ENCODE peak calls at places on chromosomes 11 and 22, in five cellular contexts. One of them, this sample, is unnamed.

GRCh38 chr11:116422976-116423375 is 349.8 kb downstream of the BUD13 start:
- DNase-seq in right lobe of liver: no peak
- DNase-seq in PC-3: no peak
- DNase-seq in OCI-LY7: no peak
- DNase-seq in heart left ventricle: no peak
- DNase-seq in this sample: no peak

GRCh38 chr11:100918551-100919500 is 210.8 kb downstream of the PGR start:
- DNase-seq in PC-3: peak; percentile 77
- DNase-seq in right lobe of liver: no peak
- DNase-seq in heart left ventricle: no peak
- DNase-seq in OCI-LY7: no peak
- DNase-seq in this sample: no peak

GRCh38 chr22:28024422-28024888 is 105.4 kb upstream of the PITPNB start:
- DNase-seq in OCI-LY7: no peak
- DNase-seq in heart left ventricle: peak; percentile 19
- DNase-seq in PC-3: no peak
- DNase-seq in right lobe of liver: no peak
- DNase-seq in this sample: no peak

GRCh38 chr11:19711911-19712280 is 741 bp upstream of the NAV2 start:
- DNase-seq in heart left ventricle: no peak
- DNase-seq in OCI-LY7: no peak
- DNase-seq in PC-3: no peak
- DNase-seq in right lobe of liver: no peak
- DNase-seq in this sample: peak; percentile 63

GRCh38 chr11:120102050-120102861 is 35.7 kb downstream of the TRIM29 start:
- DNase-seq in OCI-LY7: no peak
- DNase-seq in heart left ventricle: no peak
- DNase-seq in right lobe of liver: no peak
- DNase-seq in PC-3: no peak
- DNase-seq in this sample: no peak

GRCh38 chr11:91731051-91731450 is 493.6 kb upstream of the FAT3 start:
- DNase-seq in OCI-LY7: no peak
- DNase-seq in heart left ventricle: no peak
- DNase-seq in right lobe of liver: no peak
- DNase-seq in PC-3: no peak
- DNase-seq in this sample: no peak

GRCh38 chr11:43217856-43218255 is 93.9 kb upstream of the API5 start:
- DNase-seq in OCI-LY7: no peak
- DNase-seq in heart left ventricle: no peak
- DNase-seq in right lobe of liver: no peak
- DNase-seq in PC-3: no peak
- DNase-seq in this sample: no peak

GRCh38 chr11:34897171-34897870 is 18.9 kb downstream of the APIP start:
- DNase-seq in PC-3: no peak
- DNase-seq in right lobe of liver: no peak
- DNase-seq in OCI-LY7: no peak
- DNase-seq in heart left ventricle: no peak
- DNase-seq in this sample: no peak

GRCh38 chr11:104402812-104403521 is 239.0 kb upstream of the PDGFD start:
- DNase-seq in right lobe of liver: no peak
- DNase-seq in OCI-LY7: no peak
- DNase-seq in PC-3: no peak
- DNase-seq in heart left ventricle: no peak
- DNase-seq in this sample: no peak

GRCh38 chr11:8060146-8060719 is 20.8 kb upstream of the TUB start:
- DNase-seq in PC-3: no peak
- DNase-seq in right lobe of liver: no peak
- DNase-seq in heart left ventricle: no peak
- DNase-seq in OCI-LY7: no peak
- DNase-seq in this sample: no peak

GRCh38 chr11:43954241-43954640 is 11.8 kb downstream of the C11orf96 start:
- DNase-seq in right lobe of liver: no peak
- DNase-seq in PC-3: no peak
- DNase-seq in heart left ventricle: no peak
- DNase-seq in OCI-LY7: no peak
- DNase-seq in this sample: no peak

GRCh38 chr11:60367009-60367408 is 11.3 kb upstream of the MS4A7 start:
- DNase-seq in heart left ventricle: no peak
- DNase-seq in PC-3: no peak
- DNase-seq in right lobe of liver: no peak
- DNase-seq in OCI-LY7: peak; percentile 63
- DNase-seq in this sample: no peak

GRCh38 chr11:106988151-106988806 is 30.0 kb downstream of the GUCY1A2 start:
- DNase-seq in right lobe of liver: no peak
- DNase-seq in PC-3: peak; percentile 25
- DNase-seq in heart left ventricle: no peak
- DNase-seq in OCI-LY7: no peak
- DNase-seq in this sample: no peak

GRCh38 chr11:114366331-114367243 is 33.7 kb downstream of the C11orf71 start:
- DNase-seq in right lobe of liver: no peak
- DNase-seq in heart left ventricle: no peak
- DNase-seq in PC-3: peak; percentile 87
- DNase-seq in OCI-LY7: no peak
- DNase-seq in this sample: no peak

GRCh38 chr11:78261367-78261766 is 72.6 kb downstream of the USP35 start:
- DNase-seq in OCI-LY7: no peak
- DNase-seq in right lobe of liver: no peak
- DNase-seq in PC-3: no peak
- DNase-seq in heart left ventricle: no peak
- DNase-seq in this sample: no peak

GRCh38 chr11:68077617-68078592 is 39.1 kb downstream of the TCIRG1 start:
- DNase-seq in OCI-LY7: no peak
- DNase-seq in right lobe of liver: no peak
- DNase-seq in heart left ventricle: no peak
- DNase-seq in PC-3: no peak
- DNase-seq in this sample: no peak

GRCh38 chr11:32396991-32397390 is 38.3 kb downstream of the WT1 start:
- DNase-seq in right lobe of liver: no peak
- DNase-seq in heart left ventricle: no peak
- DNase-seq in OCI-LY7: no peak
- DNase-seq in PC-3: no peak
- DNase-seq in this sample: no peak

GRCh38 chr22:41565403-41566054 is 4.7 kb downstream of the CSDC2 start:
- DNase-seq in right lobe of liver: no peak
- DNase-seq in OCI-LY7: no peak
- DNase-seq in heart left ventricle: no peak
- DNase-seq in PC-3: peak; percentile 68
- DNase-seq in this sample: peak; percentile 52

GRCh38 chr11:68584097-68584496 is 100.2 kb upstream of the GAL start:
- DNase-seq in heart left ventricle: peak; percentile 48
- DNase-seq in PC-3: peak; percentile 54
- DNase-seq in OCI-LY7: peak; percentile 60
- DNase-seq in right lobe of liver: no peak
- DNase-seq in this sample: peak; percentile 45

GRCh38 chr11:12675951-12676711 is 1.9 kb downstream of the TEAD1 start:
- DNase-seq in OCI-LY7: peak; percentile 25
- DNase-seq in heart left ventricle: no peak
- DNase-seq in right lobe of liver: no peak
- DNase-seq in PC-3: peak; percentile 42
- DNase-seq in this sample: no peak

GRCh38 chr22:44091021-44091721 is 67.1 kb downstream of the PARVB start:
- DNase-seq in OCI-LY7: peak; percentile 21
- DNase-seq in right lobe of liver: peak; percentile 29
- DNase-seq in heart left ventricle: no peak
- DNase-seq in PC-3: peak; percentile 26
- DNase-seq in this sample: peak; percentile 7

GRCh38 chr11:95297680-95298452 is 66.9 kb upstream of the SESN3 start:
- DNase-seq in PC-3: no peak
- DNase-seq in heart left ventricle: no peak
- DNase-seq in right lobe of liver: no peak
- DNase-seq in OCI-LY7: no peak
- DNase-seq in this sample: no peak

GRCh38 chr11:12862761-12863469 is 146.2 kb upstream of the RASSF10 start:
- DNase-seq in OCI-LY7: no peak
- DNase-seq in right lobe of liver: peak; percentile 63
- DNase-seq in PC-3: no peak
- DNase-seq in heart left ventricle: peak; percentile 29
- DNase-seq in this sample: peak; percentile 79

GRCh38 chr22:31377609-31378008 is 21.8 kb upstream of the DRG1 start:
- DNase-seq in PC-3: no peak
- DNase-seq in right lobe of liver: no peak
- DNase-seq in heart left ventricle: peak; percentile 23
- DNase-seq in OCI-LY7: no peak
- DNase-seq in this sample: no peak

GRCh38 chr22:41075946-41076345 is 16.4 kb upstream of the EP300 start:
- DNase-seq in heart left ventricle: no peak
- DNase-seq in PC-3: no peak
- DNase-seq in OCI-LY7: no peak
- DNase-seq in right lobe of liver: no peak
- DNase-seq in this sample: no peak

GRCh38 chr11:9757809-9758675 is 94.2 kb downstream of the SWAP70 start:
- DNase-seq in OCI-LY7: peak; percentile 92
- DNase-seq in PC-3: peak; percentile 76
- DNase-seq in right lobe of liver: peak; percentile 91
- DNase-seq in heart left ventricle: peak; percentile 90
- DNase-seq in this sample: peak; percentile 90

GRCh38 chr11:122319842-122320555 is 204.0 kb upstream of the BLID start:
- DNase-seq in heart left ventricle: no peak
- DNase-seq in PC-3: no peak
- DNase-seq in right lobe of liver: no peak
- DNase-seq in OCI-LY7: no peak
- DNase-seq in this sample: no peak

GRCh38 chr22:27405672-27406388 is 395.7 kb downstream of the MN1 start:
- DNase-seq in OCI-LY7: peak; percentile 46
- DNase-seq in PC-3: peak; percentile 68
- DNase-seq in right lobe of liver: peak; percentile 73
- DNase-seq in heart left ventricle: peak; percentile 49
- DNase-seq in this sample: peak; percentile 84

GRCh38 chr11:71447791-71448256 is 369 bp downstream of the DHCR7 start:
- DNase-seq in right lobe of liver: no peak
- DNase-seq in PC-3: no peak
- DNase-seq in heart left ventricle: peak; percentile 53
- DNase-seq in OCI-LY7: peak; percentile 40
- DNase-seq in this sample: no peak

GRCh38 chr11:31825453-31826391 is 14.6 kb upstream of the PAX6 start:
- DNase-seq in PC-3: no peak
- DNase-seq in right lobe of liver: no peak
- DNase-seq in OCI-LY7: no peak
- DNase-seq in heart left ventricle: no peak
- DNase-seq in this sample: peak; percentile 41

GRCh38 chr11:15920856-15921629 is 435.3 kb downstream of the SOX6 start:
- DNase-seq in heart left ventricle: peak; percentile 32
- DNase-seq in right lobe of liver: no peak
- DNase-seq in OCI-LY7: no peak
- DNase-seq in PC-3: no peak
- DNase-seq in this sample: no peak

GRCh38 chr11:118928870-118929495 is 3.3 kb upstream of the BCL9L start:
- DNase-seq in right lobe of liver: peak; percentile 84
- DNase-seq in PC-3: peak; percentile 71
- DNase-seq in OCI-LY7: peak; percentile 59
- DNase-seq in heart left ventricle: peak; percentile 79
- DNase-seq in this sample: peak; percentile 86

GRCh38 chr11:14254533-14255530 is 104.2 kb downstream of the RRAS2 start:
- DNase-seq in right lobe of liver: no peak
- DNase-seq in heart left ventricle: no peak
- DNase-seq in PC-3: peak; percentile 39
- DNase-seq in OCI-LY7: no peak
- DNase-seq in this sample: no peak

GRCh38 chr11:93908689-93909088 is 58.3 kb upstream of the VSTM5 start:
- DNase-seq in heart left ventricle: no peak
- DNase-seq in OCI-LY7: no peak
- DNase-seq in PC-3: peak; percentile 93
- DNase-seq in right lobe of liver: no peak
- DNase-seq in this sample: no peak

GRCh38 chr11:27227744-27228143 is 135.3 kb downstream of the CCDC34 start:
- DNase-seq in PC-3: no peak
- DNase-seq in OCI-LY7: no peak
- DNase-seq in heart left ventricle: no peak
- DNase-seq in right lobe of liver: no peak
- DNase-seq in this sample: no peak

GRCh38 chr11:2290351-2290841 is 11.3 kb downstream of the C11orf21 start:
- DNase-seq in PC-3: peak; percentile 3
- DNase-seq in OCI-LY7: no peak
- DNase-seq in right lobe of liver: peak; percentile 38
- DNase-seq in heart left ventricle: no peak
- DNase-seq in this sample: no peak

GRCh38 chr11:134038897-134039470 is 29.9 kb upstream of the JAM3 start:
- DNase-seq in PC-3: no peak
- DNase-seq in heart left ventricle: no peak
- DNase-seq in right lobe of liver: no peak
- DNase-seq in OCI-LY7: no peak
- DNase-seq in this sample: no peak
- H3K27ac ChIP-seq in PC-3: no peak overlapping the region
- H3K27ac ChIP-seq in heart left ventricle: no peak overlapping the region
- H3K27ac ChIP-seq in right lobe of liver: no peak overlapping the region
- H3K27ac ChIP-seq in OCI-LY7: no peak overlapping the region
- H3K27ac ChIP-seq in this sample: no peak overlapping the region

GRCh38 chr22:25113316-25113721 is 86.3 kb upstream of the CRYBB3 start:
- DNase-seq in right lobe of liver: peak; percentile 72
- DNase-seq in OCI-LY7: no peak
- DNase-seq in heart left ventricle: no peak
- DNase-seq in PC-3: no peak
- DNase-seq in this sample: no peak
- H3K4me3 ChIP-seq in right lobe of liver: peak overlapping the region; percentile 50
- H3K4me3 ChIP-seq in OCI-LY7: no peak overlapping the region
- H3K4me3 ChIP-seq in heart left ventricle: peak overlapping the region; percentile 72
- H3K4me3 ChIP-seq in PC-3: no peak overlapping the region
- H3K4me3 ChIP-seq in this sample: no peak overlapping the region

GRCh38 chr22:36362077-36362476 is 25.7 kb downstream of the MYH9 start:
- DNase-seq in right lobe of liver: no peak
- DNase-seq in heart left ventricle: no peak
- DNase-seq in OCI-LY7: no peak
- DNase-seq in PC-3: no peak
- DNase-seq in this sample: no peak
- H3K4me1 ChIP-seq in right lobe of liver: peaks cover 70% of the 10 kb centered on the region
- H3K4me1 ChIP-seq in heart left ventricle: peaks cover 97% of the 10 kb centered on the region
- H3K4me1 ChIP-seq in OCI-LY7: peaks cover 56% of the 10 kb centered on the region
- H3K4me1 ChIP-seq in PC-3: peaks cover 86% of the 10 kb centered on the region
- H3K4me1 ChIP-seq in this sample: peaks cover 66% of the 10 kb centered on the region

GRCh38 chr11:64650923-64651523 is 60.0 kb downstream of the SLC22A12 start:
- DNase-seq in PC-3: peak; percentile 40
- DNase-seq in right lobe of liver: no peak
- DNase-seq in OCI-LY7: peak; percentile 53
- DNase-seq in heart left ventricle: no peak
- DNase-seq in this sample: no peak
- H3K27ac ChIP-seq in PC-3: no peak overlapping the region
- H3K27ac ChIP-seq in right lobe of liver: no peak overlapping the region
- H3K27ac ChIP-seq in OCI-LY7: no peak overlapping the region
- H3K27ac ChIP-seq in heart left ventricle: no peak overlapping the region
- H3K27ac ChIP-seq in this sample: no peak overlapping the region

DNA sequence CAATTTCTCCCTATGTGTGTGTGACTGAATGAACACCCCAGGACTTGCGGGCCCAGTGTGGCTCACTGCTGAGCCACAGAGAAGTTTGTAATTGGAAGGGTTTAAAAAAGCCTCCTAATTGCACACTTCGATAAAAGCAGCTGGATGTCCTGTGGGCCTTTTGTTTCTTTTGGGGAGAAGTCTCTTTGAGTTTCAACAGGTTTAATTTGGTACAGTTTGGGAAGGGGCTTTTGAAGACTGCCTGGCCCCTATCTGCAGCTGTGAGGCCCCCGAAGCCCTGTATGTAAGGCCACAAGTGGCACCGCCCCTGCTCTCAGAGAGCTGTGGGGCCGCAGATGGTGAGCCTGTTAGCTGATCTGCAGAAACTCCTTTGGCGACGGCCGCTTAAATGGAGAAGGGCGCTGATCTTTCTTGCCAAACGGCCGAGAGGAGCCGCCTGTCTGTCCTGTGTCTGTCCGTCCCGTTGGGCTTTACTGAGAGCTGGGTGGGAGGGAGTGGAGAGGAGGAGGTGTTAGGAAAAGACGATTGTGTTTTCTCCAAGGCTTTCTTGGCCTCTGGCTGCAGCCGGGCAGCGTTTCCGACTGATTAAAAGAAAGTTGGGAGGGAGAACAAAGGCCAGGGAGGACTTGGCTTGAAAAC is 2.1 kb downstream of the FBLN1 start:
- DNase-seq in heart left ventricle: no peak
- DNase-seq in PC-3: no peak
- DNase-seq in OCI-LY7: no peak
- DNase-seq in right lobe of liver: no peak
- DNase-seq in this sample: peak; percentile 91
- H3K4me3 ChIP-seq in heart left ventricle: peak overlapping the region; percentile 72
- H3K4me3 ChIP-seq in PC-3: no peak overlapping the region
- H3K4me3 ChIP-seq in OCI-LY7: no peak overlapping the region
- H3K4me3 ChIP-seq in right lobe of liver: no peak overlapping the region
- H3K4me3 ChIP-seq in this sample: peak overlapping the region; percentile 49

This sample was measured in right cardiac atrium.